ENCODE peak calls at places on chromosomes 13 and 19, in six cellular contexts. R is small intestine; Q is activated B cell treated with CpG ODN at 0.5 μM for 24 hours; Y is RPMI7951; K is GM23248; A is CD4-positive, CD25-positive, alpha-beta regulatory T cell. I is an unnamed sample.

GRCh38 chr13:23570931-23571330 is 719 bp downstream of the TNFRSF19 start:
- DNase-seq in R (no peak), Q (no peak), Y (peak), K (peak), A (no peak), I (no peak)

GRCh38 chr19:45645631-45646344 is 6.6 kb upstream of the EML2 start:
- DNase-seq in R (peak), Q (peak), Y (peak), K (peak), A (peak), I (peak)

GRCh38 chr13:40406405-40407138 is 259.9 kb downstream of the FOXO1 start:
- DNase-seq in R (no peak), Q (no peak), Y (peak), K (peak), A (no peak), I (no peak)

GRCh38 chr19:55384576-55385235 is 614 bp upstream of the TMEM238 start:
- DNase-seq in R (no peak), Q (no peak), Y (no peak), K (peak), A (no peak), I (peak)

GRCh38 chr19:6126335-6126974 is 9.0 kb upstream of the ACSBG2 start:
- DNase-seq in R (peak), Q (no peak), Y (peak), K (peak), A (peak), I (peak)

GRCh38 chr19:15332311-15332996 is at the start of gene BRD4:
- DNase-seq in R (peak), Q (peak), Y (peak), K (peak), A (peak), I (peak)

GRCh38 chr13:93765811-93766210 is 539.2 kb downstream of the GPC6 start:
- DNase-seq in R (no peak), Q (no peak), Y (no peak), K (no peak), A (no peak), I (no peak)

GRCh38 chr19:28288850-28289249 is 924.1 kb downstream of the UQCRFS1 start:
- DNase-seq in R (no peak), Q (no peak), Y (no peak), K (no peak), A (no peak), I (no peak)

GRCh38 chr13:40420160-40420740 is 246.2 kb downstream of the FOXO1 start:
- DNase-seq in R (no peak), Q (no peak), Y (no peak), K (no peak), A (no peak), I (no peak)

GRCh38 chr13:108375034-108375433 is 105.5 kb downstream of the TNFSF13B start:
- DNase-seq in R (no peak), Q (no peak), Y (no peak), K (no peak), A (no peak), I (no peak)

GRCh38 chr13:72875233-72875632 is 93.3 kb downstream of the PIBF1 start:
- DNase-seq in R (no peak), Q (no peak), Y (peak), K (no peak), A (no peak), I (no peak)

GRCh38 chr19:5292843-5293606 is 47.6 kb downstream of the PTPRS start:
- DNase-seq in R (no peak), Q (peak), Y (peak), K (peak), A (peak), I (no peak)

GRCh38 chr13:22106058-22106457 is 435.2 kb downstream of the FGF9 start:
- DNase-seq in R (no peak), Q (no peak), Y (no peak), K (no peak), A (no peak), I (no peak)

GRCh38 chr19:50266896-50267295 is 62.3 kb downstream of the KCNC3 start:
- DNase-seq in R (peak), Q (no peak), Y (no peak), K (no peak), A (peak), I (peak)

GRCh38 chr19:4531562-4532165 is 3.4 kb downstream of the PLIN5 start:
- DNase-seq in R (no peak), Q (no peak), Y (no peak), K (no peak), A (no peak), I (no peak)

GRCh38 chr13:79423801-79424642 is 18.0 kb upstream of the RBM26 start:
- DNase-seq in R (peak), Q (no peak), Y (peak), K (peak), A (peak), I (peak)

GRCh38 chr19:9309974-9310446 is 372 bp upstream of the ZNF699 start:
- DNase-seq in R (no peak), Q (no peak), Y (peak), K (peak), A (no peak), I (peak)

GRCh38 chr13:33164331-33164730 is 121.2 kb downstream of the STARD13 start:
- DNase-seq in R (no peak), Q (no peak), Y (peak), K (no peak), A (no peak), I (no peak)

GRCh38 chr19:14181906-14182305 is 24.1 kb downstream of the ADGRL1 start:
- DNase-seq in R (no peak), Q (no peak), Y (no peak), K (no peak), A (no peak), I (no peak)

GRCh38 chr13:79621449-79621848 is 140.5 kb downstream of the NDFIP2 start:
- DNase-seq in R (no peak), Q (no peak), Y (peak), K (no peak), A (no peak), I (no peak)

GRCh38 chr13:50128406-50129048 is 113.3 kb downstream of the KCNRG start:
- DNase-seq in R (no peak), Q (no peak), Y (no peak), K (no peak), A (peak), I (no peak)

GRCh38 chr19:44725251-44725650 is 23.3 kb upstream of the BCL3 start:
- DNase-seq in R (peak), Q (no peak), Y (no peak), K (no peak), A (no peak), I (no peak)